ENCODE peak calls at places on chromosome 17, in nine cellular contexts. U, X, F, T, B, G, W, Z and Q are unnamed samples.

GRCh38 chr17:35479271-35479670 is 30.7 kb upstream of the SLFN13 start:
- DNase-seq in F (no peak), Z (no peak), T (no peak), G (no peak), U (no peak), W (no peak), B (no peak), X (no peak), Q (no peak)

GRCh38 chr17:36612323-36612722 is 10.9 kb downstream of the MRM1 start:
- DNase-seq in X (no peak), B (no peak), T (no peak), G (no peak), W (no peak), F (no peak), U (no peak), Z (no peak), Q (no peak)

GRCh38 chr17:44381810-44382209 is 7.6 kb downstream of the ITGA2B start:
- DNase-seq in U (no peak), F (no peak), G (no peak), T (no peak), Z (no peak), B (no peak), X (no peak), W (no peak), Q (no peak)

GRCh38 chr17:3547628-3548027 is 10.0 kb downstream of the TRPV3 start:
- DNase-seq in W (no peak), B (no peak), G (no peak), X (no peak), Z (no peak), U (no peak), F (no peak), T (no peak), Q (no peak)

GRCh38 chr17:8025176-8025911 is 13.5 kb upstream of the ALOX15B start:
- DNase-seq in G (no peak), T (no peak), U (no peak), B (no peak), W (no peak), Z (no peak), F (no peak), X (no peak), Q (no peak)

GRCh38 chr17:33686171-33686570 is 393.1 kb upstream of the ASIC2 start:
- DNase-seq in B (peak; percentile 37), F (no peak), Z (peak; percentile 5), X (no peak), G (peak; percentile 62), T (no peak), W (no peak), U (no peak), Q (no peak)

GRCh38 chr17:46056800-46057304 is 57.8 kb downstream of the STH start:
- DNase-seq in Z (no peak), T (no peak), B (no peak), X (no peak), U (no peak), W (no peak), F (peak; percentile 37), G (no peak), Q (no peak)

GRCh38 chr17:42142371-42142896 is 12.4 kb downstream of the RAB5C start:
- DNase-seq in Z (no peak), U (no peak), W (no peak), B (no peak), X (no peak), G (no peak), T (no peak), F (no peak), Q (no peak)

GRCh38 chr17:58527949-58528348 is 13.5 kb upstream of the MTMR4 start:
- DNase-seq in F (no peak), W (no peak), T (no peak), B (no peak), X (no peak), Z (no peak), G (no peak), U (peak; percentile 82), Q (no peak)

GRCh38 chr17:48597775-48598631 is 4.4 kb upstream of the HOXB5 start:
- DNase-seq in X (peak; percentile 69), F (peak; percentile 56), U (no peak), G (no peak), B (peak; percentile 74), T (no peak), W (no peak), Z (peak; percentile 78), Q (peak; percentile 62)

GRCh38 chr17:11742891-11743290 is 144.6 kb downstream of the DNAH9 start:
- DNase-seq in T (no peak), U (no peak), G (no peak), F (no peak), X (no peak), Z (no peak), W (no peak), B (no peak), Q (no peak)
- TF ChIP-seq CTCF in T (no peak), U (peak; percentile 34), G (no peak), F (no peak), X (no peak), Z (no peak), W (no peak), B (no peak), Q (no peak)

GRCh38 chr17:82043507-82043906 is 6.0 kb upstream of the DCXR start:
- DNase-seq in W (no peak), F (no peak), B (no peak), X (no peak), T (no peak), Z (no peak), U (no peak), G (no peak), Q (no peak)
- TF ChIP-seq CTCF in W (no peak), F (no peak), B (no peak), X (no peak), T (no peak), Z (no peak), U (no peak), G (no peak), Q (no peak)

GRCh38 chr17:18371455-18371854 is 6.1 kb upstream of the EVPLL start:
- DNase-seq in F (no peak), G (no peak), B (peak; percentile 32), T (no peak), W (no peak), U (no peak), Z (no peak), X (no peak), Q (no peak)
- TF ChIP-seq CTCF in F (no peak), G (no peak), B (no peak), T (no peak), W (no peak), U (no peak), Z (no peak), X (no peak), Q (no peak)

GRCh38 chr17:62816282-62816839 is 8.2 kb upstream of the MARCHF10 start:
- DNase-seq in B (no peak), F (no peak), Z (no peak), U (no peak), X (no peak), T (no peak), W (no peak), G (no peak), Q (no peak)
- TF ChIP-seq CTCF in B (no peak), F (no peak), Z (no peak), U (no peak), X (no peak), T (no peak), W (no peak), G (no peak), Q (no peak)

DNA sequence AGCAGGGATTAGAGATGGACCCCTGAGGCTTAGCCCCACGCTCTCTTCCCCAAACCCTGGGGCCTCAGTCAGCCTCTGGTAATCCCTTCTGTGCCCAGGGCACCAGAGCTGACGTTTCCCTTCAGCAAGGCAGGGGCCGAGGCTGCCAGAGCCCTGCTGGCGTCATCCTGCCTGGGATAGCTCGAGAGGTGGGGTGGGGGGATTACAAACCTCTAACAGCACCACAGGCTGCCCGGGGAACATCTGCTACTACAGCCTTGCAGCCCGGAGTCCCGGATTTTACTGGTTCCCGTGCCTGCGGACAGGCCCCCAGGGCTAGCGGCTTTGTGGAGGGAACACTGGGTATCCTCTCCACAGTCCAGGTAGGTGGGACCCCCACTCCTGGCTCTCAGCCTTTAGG is at the start of gene AANAT:
- DNase-seq in T (no peak), F (no peak), B (no peak), G (no peak), U (no peak), W (no peak), X (peak; percentile 45), Z (no peak), Q (no peak)
- TF ChIP-seq CTCF in T (no peak), F (no peak), B (no peak), G (no peak), U (no peak), W (no peak), X (no peak), Z (no peak), Q (no peak)